ENCODE peak calls at places on chromosomes 16 and 17, in five cellular contexts. Z, G, Q, F and L are unnamed samples.
A peak's percentile ranks its signal among the peaks of the same experiment; 100 is the strongest.

GRCh38 chr16:10121496-10121895 is 60.7 kb downstream of the GRIN2A start:
- DNase-seq in G (no peak), Q (no peak), F (no peak), Z (peak; percentile 24), L (peak; percentile 50)

GRCh38 chr17:67531291-67531690 is 154.2 kb downstream of the PITPNC1 start:
- DNase-seq in F (no peak), G (no peak), Q (no peak), Z (peak; percentile 72), L (no peak)

GRCh38 chr17:64281962-64282752 is 19.1 kb upstream of the TEX2 start:
- DNase-seq in G (peak; percentile 24), Q (peak; percentile 67), F (peak; percentile 44), Z (peak; percentile 90), L (peak; percentile 57)

GRCh38 chr16:67282447-67282805 is 3.1 kb downstream of the PLEKHG4 start:
- DNase-seq in F (no peak), G (no peak), Q (no peak), Z (no peak), L (no peak)

GRCh38 chr17:82517230-82517865 is 2.2 kb upstream of the FOXK2 start:
- DNase-seq in F (no peak), Q (no peak), Z (no peak), G (no peak), L (no peak)

GRCh38 chr16:82655315-82655714 is 28.5 kb downstream of the CDH13 start:
- DNase-seq in Z (no peak), G (peak; percentile 76), F (no peak), Q (no peak), L (no peak)

GRCh38 chr17:66492500-66493123 is 190.2 kb downstream of the PRKCA start:
- DNase-seq in Z (no peak), Q (no peak), F (peak; percentile 6), G (no peak), L (no peak)

GRCh38 chr17:1949754-1950153 is 75.4 kb downstream of the RTN4RL1 start:
- DNase-seq in F (no peak), Z (no peak), G (no peak), Q (no peak), L (no peak)

GRCh38 chr17:307741-308507 is 44.7 kb downstream of the RPH3AL start:
- DNase-seq in G (no peak), Z (no peak), Q (no peak), F (no peak), L (no peak)

GRCh38 chr16:50592996-50593395 is 44.8 kb downstream of the NKD1 start:
- DNase-seq in Q (no peak), G (no peak), Z (no peak), F (no peak), L (no peak)

GRCh38 chr17:57415737-57416354 is 159.5 kb downstream of the MSI2 start:
- DNase-seq in G (no peak), Q (no peak), Z (no peak), F (no peak), L (no peak)

GRCh38 chr17:48068491-48068961 is 20.4 kb downstream of the NFE2L1 start:
- DNase-seq in F (no peak), Q (peak; percentile 42), Z (no peak), G (no peak), L (no peak)